ENCODE peak calls at places on chromosomes 1 and 21, in four cellular contexts. N is HepG2, E is K562, D is H1. Z is an unnamed sample.

GRCh38 chr1:33036051-33036525 is 595 bp downstream of the AK2 start:
- DNase-seq in E (peak), D (no peak), N (peak), Z (no peak)

GRCh38 chr1:186950547-186950946 is 121.8 kb downstream of the PLA2G4A start:
- DNase-seq in N (no peak), D (no peak), E (no peak), Z (peak)

GRCh38 chr1:1068077-1068373 is 6.1 kb downstream of the RNF223 start:
- DNase-seq in D (no peak), E (no peak), N (no peak), Z (no peak)

GRCh38 chr21:46347203-46347550 is 23.2 kb downstream of the PCNT start:
- DNase-seq in N (no peak), E (no peak), D (no peak), Z (no peak)

GRCh38 chr1:18190598-18190997 is 83.0 kb downstream of the IGSF21 start:
- DNase-seq in D (no peak), E (no peak), N (no peak), Z (no peak)

GRCh38 chr1:3993606-3994375 is 93.7 kb upstream of the C1orf174 start:
- DNase-seq in N (no peak), D (no peak), E (no peak), Z (no peak)

GRCh38 chr1:20654104-20654690 is 7.0 kb downstream of the DDOST start:
- DNase-seq in D (no peak), E (no peak), N (no peak), Z (no peak)

GRCh38 chr1:118945460-118945859 is 42.7 kb downstream of the TBX15 start:
- DNase-seq in E (no peak), D (no peak), N (no peak), Z (no peak)

GRCh38 chr21:32777269-32777668 is 5.7 kb upstream of the PAXBP1 start:
- DNase-seq in D (no peak), N (no peak), E (no peak), Z (no peak)

DNA sequence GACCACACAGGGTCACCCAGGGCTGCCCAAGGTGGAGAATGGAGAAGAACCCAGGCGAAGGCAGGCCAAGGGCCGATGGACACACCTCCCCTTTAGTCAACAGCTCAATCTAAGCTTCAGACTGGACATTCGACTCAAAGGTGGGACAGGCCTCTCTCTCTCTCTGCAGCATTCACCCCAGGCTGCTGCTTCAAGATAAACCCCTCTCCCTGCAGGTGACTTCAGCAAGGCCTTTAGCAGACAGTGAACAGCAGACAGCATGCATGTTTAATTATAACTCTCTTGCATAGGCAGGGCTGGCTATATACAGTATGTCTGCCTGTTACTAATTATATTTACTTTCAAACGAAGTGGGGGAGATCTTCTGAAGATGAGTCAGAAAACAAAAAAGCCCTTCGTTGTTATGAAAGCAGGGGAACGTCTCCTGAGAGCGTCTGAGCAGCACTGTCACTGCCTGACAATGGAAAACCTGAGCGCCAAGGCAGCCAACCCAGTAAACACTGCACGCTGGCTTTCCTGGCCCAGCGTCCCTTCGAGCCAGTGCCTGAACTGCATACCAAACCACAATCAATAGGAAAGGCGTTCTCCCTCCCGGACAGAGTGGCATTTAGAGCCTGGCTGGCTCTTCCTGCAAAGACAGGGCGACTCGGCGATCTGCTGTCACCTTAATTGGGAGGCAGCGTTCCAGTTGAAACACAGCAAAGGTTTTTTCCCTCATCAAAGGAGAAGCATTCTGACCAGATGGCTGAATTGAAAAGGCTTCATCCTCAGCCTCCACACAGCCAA is 54.1 kb downstream of the TOMM20 start:
- DNase-seq in N (peak), D (no peak), E (no peak), Z (no peak)
- TF ChIP-seq FOSL1 in N (no peak), D (no peak), E (no peak), Z (no peak)

DNA sequence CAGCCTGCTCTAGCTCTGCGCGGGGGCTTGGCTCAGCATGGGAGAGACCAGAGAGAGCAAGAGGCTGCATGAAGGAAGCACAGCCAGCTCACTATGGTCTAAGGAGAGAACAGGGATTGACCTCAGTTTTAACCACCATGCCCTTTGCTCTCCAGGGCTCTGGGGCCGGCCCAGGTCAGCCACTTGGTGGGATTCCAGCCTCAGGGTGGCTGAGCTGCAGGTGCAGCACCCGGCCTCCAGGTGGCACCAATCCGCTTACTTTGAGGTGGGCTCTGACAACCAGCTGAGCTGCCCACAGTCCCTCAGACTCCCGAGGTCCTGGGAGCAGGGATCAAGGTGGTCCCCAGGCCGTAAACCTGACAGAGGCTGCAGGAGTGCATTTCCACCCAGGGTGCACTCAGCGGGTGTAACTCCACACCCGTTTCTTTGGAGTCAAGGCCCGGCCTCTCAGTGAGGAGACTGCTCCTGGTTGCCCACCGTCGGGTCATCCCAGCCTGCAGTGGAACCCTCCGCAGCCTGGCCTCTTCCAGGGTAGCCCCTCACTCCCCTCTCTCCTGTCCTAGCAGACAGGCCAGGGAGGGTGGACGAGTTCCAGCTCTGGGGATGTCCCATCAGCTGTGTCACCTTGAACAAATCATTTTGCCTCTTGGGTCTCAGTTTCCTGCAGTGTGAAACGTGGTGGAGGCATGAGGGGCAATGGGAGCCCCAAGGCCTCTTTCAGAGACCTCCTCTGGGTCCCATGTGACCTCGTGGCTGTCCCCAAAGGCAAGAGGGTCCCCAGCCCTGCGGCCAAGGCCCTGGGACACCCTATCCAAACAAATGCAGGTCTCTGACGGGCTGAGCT is 607 bp upstream of the LGR6 start:
- DNase-seq in N (peak), E (peak), D (no peak), Z (no peak)
- TF ChIP-seq EZH2 in N (peak), E (peak), D (peak), Z (no peak)

GRCh38 chr1:15718199-15718601 is 17.9 kb upstream of the SLC25A34 start:
- DNase-seq in N (no peak), D (no peak), E (no peak), Z (no peak)

GRCh38 chr1:15719721-15720120 is 16.3 kb upstream of the SLC25A34 start:
- DNase-seq in N (no peak), E (no peak), D (no peak), Z (no peak)

GRCh38 chr1:15717418-15718131 is 18.5 kb upstream of the SLC25A34 start:
- DNase-seq in N (no peak), D (no peak), E (no peak), Z (no peak)

GRCh38 chr1:15712158-15712557 is 23.9 kb upstream of the SLC25A34 start:
- DNase-seq in E (no peak), N (no peak), D (no peak), Z (no peak)

GRCh38 chr1:15714438-15715136 is 21.5 kb upstream of the SLC25A34 start:
- DNase-seq in N (no peak), E (no peak), D (no peak), Z (no peak)
- TF ChIP-seq FOSL1 in N (no peak), E (no peak), D (no peak), Z (no peak)

GRCh38 chr1:10889628-10890353 is 93.3 kb upstream of the CASZ1 start:
- DNase-seq in D (no peak), E (no peak), N (no peak), Z (no peak)
- TF ChIP-seq EZH2 in D (no peak), E (no peak), N (no peak), Z (no peak)

GRCh38 chr1:89808429-89809117 is 12.3 kb upstream of the LRRC8D start:
- DNase-seq in D (no peak), N (peak), E (no peak), Z (no peak)

GRCh38 chr1:89809556-89809955 is 11.3 kb upstream of the LRRC8D start:
- DNase-seq in E (no peak), N (no peak), D (no peak), Z (no peak)

GRCh38 chr1:89810302-89810701 is 10.5 kb upstream of the LRRC8D start:
- DNase-seq in N (no peak), E (no peak), D (no peak), Z (no peak)

GRCh38 chr1:89804646-89805237 is 16.1 kb upstream of the LRRC8D start:
- DNase-seq in E (peak), D (no peak), N (peak), Z (peak)

GRCh38 chr1:89806612-89807011 is 14.2 kb upstream of the LRRC8D start:
- DNase-seq in D (no peak), N (no peak), E (no peak), Z (no peak)
- TF ChIP-seq FOSL1 in D (no peak), N (no peak), E (no peak), Z (no peak)

DNA sequence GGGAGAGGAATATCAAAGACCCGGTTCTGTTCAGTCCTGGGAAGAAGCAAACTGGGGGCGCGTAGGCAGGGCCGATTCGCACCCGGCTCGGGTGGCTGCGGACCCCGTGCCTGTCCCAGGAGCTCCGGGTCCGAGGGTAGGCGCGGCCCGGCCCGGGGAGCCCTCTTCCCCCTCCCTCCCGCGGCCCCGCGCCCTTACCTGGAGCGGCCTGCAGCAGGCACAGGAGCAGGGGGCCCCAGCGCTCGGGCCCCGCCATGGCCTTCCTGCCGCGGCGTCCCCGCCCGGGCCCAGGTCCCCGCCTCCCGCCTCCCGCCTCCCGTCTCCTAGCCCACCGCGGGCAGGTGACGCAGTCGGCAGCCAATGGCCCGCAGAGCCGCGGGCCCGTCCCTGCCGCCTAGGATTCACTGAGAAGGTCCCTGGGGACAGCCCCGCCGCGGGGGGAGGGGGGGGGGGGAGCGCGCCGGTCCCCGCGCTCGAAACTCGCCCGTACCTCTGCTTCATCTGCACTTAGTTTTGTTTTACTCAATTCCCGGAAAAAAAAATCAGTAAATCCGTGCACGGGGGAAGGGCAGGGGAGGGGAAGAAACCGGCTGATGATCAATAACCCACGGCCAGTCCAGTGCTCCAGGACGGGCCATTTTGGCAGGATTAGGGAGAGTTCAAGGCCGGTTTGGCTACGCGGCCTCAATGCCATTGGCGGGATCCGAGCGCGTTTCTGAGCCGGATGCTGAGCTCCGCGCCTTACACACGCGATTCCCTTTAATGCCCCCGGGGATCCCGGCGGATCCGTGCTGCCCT is at the start of gene IFNLR1:
- DNase-seq in N (peak), D (peak), E (peak), Z (peak)
- TF ChIP-seq EZH2 in N (no peak), D (no peak), E (no peak), Z (no peak)